ENCODE peak calls at places on chromosomes 7 and 10, in eight cellular contexts. O is ovary; P is left ventricle myocardium inferior; D is psoas muscle; V is lower lobe of right lung; J is tibial artery; Y is CD4-positive, CD25-positive, alpha-beta regulatory T cell; X is uterus. W is an unnamed sample. For H3K4me1 and H3K27me3, the result is how much of the 10 kb centered on the place peaks cover.

GRCh38 chr10:112446055-112446854 is 459 bp downstream of the ZDHHC6 start:
- DNase-seq in Y (no peak), X (no peak), J (no peak), P (no peak), D (no peak), O (no peak), V (no peak), W (no peak)

GRCh38 chr10:125407000-125407502 is 246.7 kb upstream of the CTBP2 start:
- DNase-seq in P (no peak), D (no peak), Y (no peak), J (no peak), X (no peak), O (no peak), V (no peak), W (no peak)

GRCh38 chr7:23072916-23073315 is 32.7 kb upstream of the KLHL7 start:
- DNase-seq in P (no peak), D (no peak), V (no peak), X (no peak), Y (no peak), O (no peak), J (no peak), W (no peak)

GRCh38 chr7:2968616-2969397 is 74.9 kb downstream of the CARD11 start:
- DNase-seq in O (no peak), J (no peak), D (no peak), Y (no peak), P (no peak), V (no peak), X (no peak), W (no peak)

GRCh38 chr10:5447611-5448071 is 35.3 kb downstream of the NET1 start:
- DNase-seq in Y (no peak), X (no peak), P (no peak), V (no peak), O (no peak), J (no peak), D (no peak), W (no peak)

GRCh38 chr7:25427721-25428120 is 199.4 kb upstream of the NPVF start:
- DNase-seq in J (no peak), P (no peak), V (no peak), O (no peak), Y (no peak), D (no peak), X (no peak), W (no peak)

GRCh38 chr10:103800789-103801540 is 54.4 kb downstream of the SH3PXD2A start:
- DNase-seq in J (no peak), X (no peak), O (no peak), P (no peak), V (no peak), D (no peak), Y (peak), W (no peak)

GRCh38 chr10:93894516-93895378 is 969 bp downstream of the SLC35G1 start:
- DNase-seq in D (no peak), X (no peak), J (no peak), P (no peak), Y (no peak), V (no peak), O (no peak), W (no peak)

GRCh38 chr10:5592070-5592469 is 67.3 kb downstream of the CALML3 start:
- DNase-seq in P (no peak), V (peak), D (no peak), X (no peak), Y (no peak), J (no peak), O (no peak), W (no peak)

GRCh38 chr10:108465871-108466641 is 1301.5 kb upstream of the SORCS1 start:
- DNase-seq in V (peak), X (peak), J (no peak), D (peak), Y (no peak), O (peak), P (peak), W (no peak)

GRCh38 chr7:26681819-26682418 is 182.5 kb downstream of the SKAP2 start:
- DNase-seq in D (no peak), O (no peak), X (no peak), P (no peak), Y (no peak), J (no peak), V (no peak), W (no peak)

GRCh38 chr10:77879710-77880109 is 46.8 kb downstream of the DLG5 start:
- DNase-seq in X (no peak), O (no peak), Y (no peak), P (no peak), V (no peak), D (no peak), J (no peak), W (no peak)

GRCh38 chr10:11043446-11044127 is 25.9 kb downstream of the CELF2 start:
- DNase-seq in Y (no peak), V (no peak), J (no peak), P (no peak), O (no peak), D (no peak), X (no peak), W (no peak)

GRCh38 chr10:47152861-47153349 is 147.1 kb upstream of the GDF10 start:
- DNase-seq in X (no peak), D (no peak), Y (no peak), O (no peak), J (no peak), V (no peak), P (no peak), W (no peak)

GRCh38 chr10:78248651-78249464 is 215.2 kb downstream of the RPS24 start:
- DNase-seq in O (peak), D (peak), P (no peak), V (no peak), J (peak), X (peak), Y (no peak), W (no peak)

GRCh38 chr10:61901829-61902447 is 439 bp downstream of the ARID5B start:
- DNase-seq in V (no peak), O (peak), P (no peak), Y (no peak), J (no peak), X (peak), D (no peak), W (no peak)

GRCh38 chr7:44374007-44374763 is 48.8 kb upstream of the CAMK2B start:
- DNase-seq in X (no peak), Y (no peak), J (no peak), D (no peak), V (no peak), O (no peak), P (no peak), W (no peak)

GRCh38 chr10:96587255-96588059 is 645 bp upstream of the TM9SF3 start:
- DNase-seq in Y (no peak), O (peak), D (peak), V (no peak), P (no peak), J (peak), X (peak), W (no peak)

GRCh38 chr7:101018271-101019167 is 1.4 kb upstream of the MUC17 start:
- DNase-seq in J (no peak), X (no peak), O (peak), Y (no peak), D (no peak), V (no peak), P (no peak), W (no peak)

GRCh38 chr10:132790470-132790869 is 4.5 kb upstream of the NKX6-2 start:
- DNase-seq in P (no peak), Y (no peak), V (no peak), X (no peak), J (no peak), O (no peak), D (no peak), W (no peak)

GRCh38 chr10:121313119-121313858 is 285.0 kb downstream of the FGFR2 start:
- DNase-seq in J (no peak), P (no peak), Y (no peak), D (no peak), X (no peak), V (no peak), O (no peak), W (no peak)

GRCh38 chr10:64091889-64092288 is 570.7 kb downstream of the REEP3 start:
- DNase-seq in D (no peak), P (no peak), X (no peak), J (no peak), O (no peak), Y (no peak), V (no peak), W (peak)

GRCh38 chr7:18552311-18552916 is 56.9 kb downstream of the HDAC9 start:
- DNase-seq in Y (no peak), J (no peak), V (no peak), X (no peak), D (no peak), O (no peak), P (no peak), W (no peak)

GRCh38 chr10:50618624-50619023 is 5.1 kb downstream of the SGMS1 start:
- DNase-seq in V (no peak), Y (no peak), D (no peak), X (no peak), P (no peak), O (no peak), J (no peak), W (no peak)

GRCh38 chr10:475709-476457 is 213.6 kb downstream of the DIP2C start:
- DNase-seq in V (no peak), D (no peak), Y (no peak), O (no peak), P (no peak), X (no peak), J (no peak), W (no peak)

GRCh38 chr10:33133557-33133956 is 175.5 kb upstream of the ITGB1 start:
- DNase-seq in X (no peak), D (no peak), P (no peak), V (no peak), J (no peak), Y (no peak), O (no peak), W (no peak)

GRCh38 chr7:158302274-158303070 is 285.2 kb downstream of the PTPRN2 start:
- DNase-seq in X (no peak), P (no peak), D (no peak), J (no peak), O (no peak), V (no peak), Y (no peak), W (no peak)

DNA sequence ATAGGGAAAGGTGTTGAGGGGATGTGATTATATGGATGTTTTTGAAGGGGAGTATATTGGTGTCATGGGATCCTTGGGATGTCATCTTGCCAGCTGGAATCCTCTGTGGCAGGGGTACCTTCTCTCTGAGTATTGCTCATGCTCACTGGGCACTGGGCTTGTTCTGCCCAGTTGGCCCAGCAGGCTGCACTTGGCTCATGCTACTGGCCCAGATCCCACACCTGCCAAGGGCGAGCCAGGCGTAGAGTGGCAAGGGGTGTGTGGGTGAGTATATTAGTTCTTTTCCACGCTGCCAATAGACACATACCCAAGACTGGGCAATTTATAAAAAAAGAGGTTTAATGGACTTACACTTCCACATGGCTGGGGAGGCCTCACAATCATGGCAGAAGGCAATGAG is 311.9 kb downstream of the AUTS2 start:
- DNase-seq in J (no peak), O (no peak), D (no peak), P (no peak), Y (no peak), V (no peak), X (no peak), W (no peak)
- H3K4me1 ChIP-seq in J (under half), O (under half), D (under half), P (under half), Y (under half), V (under half), X (under half), W (under half)

DNA sequence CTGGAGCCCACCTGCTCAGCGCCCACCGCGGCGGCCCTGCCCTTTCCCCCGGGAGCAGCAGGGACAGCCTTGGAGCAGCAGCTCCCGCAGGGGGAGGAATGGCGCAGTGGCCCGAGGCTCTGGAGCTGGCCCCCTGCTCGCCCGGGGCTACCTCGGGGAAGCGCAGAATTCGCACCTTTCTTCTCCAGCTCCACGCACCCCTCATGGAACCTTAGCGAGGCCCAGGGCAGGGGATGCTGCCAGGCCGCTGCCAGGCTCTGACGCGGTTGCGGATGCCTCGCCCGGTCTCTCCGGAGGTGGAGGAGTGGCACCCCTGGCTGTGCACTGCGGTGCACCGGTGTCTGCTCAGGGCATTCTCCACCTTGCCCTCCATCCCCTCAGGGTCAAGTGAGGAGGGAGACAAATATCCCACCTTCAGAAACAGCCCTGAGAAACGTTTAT is 84.9 kb upstream of the MKI67 start:
- DNase-seq in D (no peak), X (no peak), P (no peak), Y (no peak), O (no peak), J (no peak), V (no peak), W (no peak)
- H3K4me3 ChIP-seq in D (peak), X (no peak), P (peak), Y (no peak), O (peak), J (peak), V (peak), W (no peak)

GRCh38 chr10:90937645-90938258 is 16.9 kb upstream of the ANKRD1 start:
- DNase-seq in D (no peak), P (no peak), Y (no peak), O (no peak), J (no peak), X (no peak), V (no peak), W (no peak)

GRCh38 chr10:90944759-90945158 is 23.9 kb upstream of the ANKRD1 start:
- DNase-seq in Y (no peak), D (no peak), P (no peak), X (no peak), J (no peak), V (no peak), O (no peak), W (no peak)

GRCh38 chr10:90935581-90936292 is 14.8 kb upstream of the ANKRD1 start:
- DNase-seq in V (no peak), P (no peak), J (no peak), Y (no peak), X (no peak), D (no peak), O (no peak), W (no peak)

GRCh38 chr10:90939648-90940047 is 18.8 kb upstream of the ANKRD1 start:
- DNase-seq in X (no peak), O (no peak), Y (no peak), P (no peak), D (no peak), V (no peak), J (no peak), W (no peak)

GRCh38 chr10:90939125-90939524 is 18.2 kb upstream of the ANKRD1 start:
- DNase-seq in D (no peak), J (no peak), V (no peak), X (no peak), P (no peak), Y (no peak), O (no peak), W (no peak)
- H3K27me3 ChIP-seq in D (under half), J (under half), V (under half), X (under half), P (under half), Y (under half), O (under half), W (under half)

GRCh38 chr10:122471531-122472177 is 10.3 kb downstream of the HTRA1 start:
- DNase-seq in Y (no peak), O (no peak), P (no peak), D (no peak), J (no peak), V (no peak), X (no peak), W (no peak)

GRCh38 chr10:122475581-122475980 is 14.2 kb downstream of the HTRA1 start:
- DNase-seq in X (no peak), O (no peak), V (no peak), P (no peak), D (no peak), Y (no peak), J (no peak), W (no peak)

GRCh38 chr10:122475130-122475529 is 13.8 kb downstream of the HTRA1 start:
- DNase-seq in P (peak), O (peak), V (no peak), X (peak), Y (no peak), J (peak), D (peak), W (no peak)

GRCh38 chr10:122474145-122474739 is 12.9 kb downstream of the HTRA1 start:
- DNase-seq in D (no peak), Y (no peak), X (no peak), V (no peak), O (no peak), P (no peak), J (no peak), W (no peak)

DNA sequence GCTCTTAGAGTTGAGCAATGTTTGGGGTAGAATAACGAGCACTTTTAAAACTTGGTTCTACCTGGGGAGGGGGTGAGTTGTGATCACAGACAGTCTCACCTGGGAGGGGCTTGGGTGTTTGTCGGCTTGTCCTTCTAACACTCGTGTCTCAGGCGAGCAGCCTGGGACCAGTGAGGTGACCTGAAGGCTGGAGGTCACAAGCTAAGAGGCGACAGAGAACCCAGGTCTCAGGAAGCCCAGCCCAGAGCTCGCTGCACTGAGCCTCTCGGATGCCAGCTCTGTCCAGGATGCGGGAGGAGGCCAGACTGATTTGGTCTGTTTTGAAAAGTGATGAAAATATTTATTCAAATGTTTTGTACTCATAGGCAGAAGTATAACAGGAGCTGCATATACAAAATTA is 11.8 kb downstream of the HTRA1 start:
- DNase-seq in P (no peak), V (no peak), D (no peak), J (no peak), Y (no peak), O (no peak), X (no peak), W (no peak)
- H3K4me1 ChIP-seq in P (half or more), V (under half), D (under half), J (half or more), Y (under half), O (under half), X (under half), W (under half)

GRCh38 chr10:116785867-116786266 is 43.5 kb upstream of the HSPA12A start:
- DNase-seq in Y (no peak), P (no peak), D (no peak), O (no peak), V (no peak), J (no peak), X (no peak), W (no peak)
- H3K4me3 ChIP-seq in Y (no peak), P (no peak), D (no peak), O (no peak), V (no peak), J (no peak), X (no peak), W (no peak)

W was measured in BE2C.